ENCODE peak calls at places on chromosomes 12 and 14, in seven cellular contexts. M, H, W, N, Q, S and Y are unnamed samples.

GRCh38 chr14:86774916-86775315 is 1218.1 kb downstream of the GALC start:
- DNase-seq in Q (no peak), N (no peak), W (no peak), H (no peak), S (no peak), M (no peak), Y (no peak)

GRCh38 chr12:121005346-121005815 is 10.9 kb downstream of the C12orf43 start:
- DNase-seq in S (no peak), H (no peak), N (peak; percentile 15), Q (peak; percentile 67), M (peak; percentile 22), W (peak; percentile 69), Y (peak; percentile 14)

GRCh38 chr14:63051966-63052365 is 6.7 kb upstream of the KCNH5 start:
- DNase-seq in M (no peak), N (no peak), H (no peak), S (no peak), W (no peak), Q (no peak), Y (peak; percentile 95)

GRCh38 chr14:24876009-24876690 is 173.8 kb downstream of the STXBP6 start:
- DNase-seq in N (no peak), H (no peak), S (no peak), M (no peak), W (no peak), Q (no peak), Y (no peak)

GRCh38 chr14:106508216-106508615 is 981.8 kb downstream of the TMEM121 start:
- DNase-seq in M (no peak), Q (no peak), W (no peak), S (no peak), H (no peak), N (no peak), Y (no peak)

GRCh38 chr12:63911336-63911735 is 66.8 kb downstream of the SRGAP1 start:
- DNase-seq in N (no peak), M (no peak), S (no peak), W (no peak), Q (no peak), H (no peak), Y (no peak)

GRCh38 chr12:124617615-124618014 is 50.2 kb upstream of the NCOR2 start:
- DNase-seq in W (no peak), Q (no peak), H (no peak), S (no peak), M (no peak), N (peak; percentile 81), Y (no peak)

GRCh38 chr12:78929075-78929418 is 64.5 kb downstream of the SYT1 start:
- DNase-seq in S (no peak), N (no peak), M (no peak), Q (no peak), H (no peak), W (no peak), Y (peak; percentile 80)

GRCh38 chr14:102457491-102457890 is 52.1 kb downstream of the ANKRD9 start:
- DNase-seq in S (no peak), N (no peak), Q (no peak), W (no peak), H (no peak), M (no peak), Y (no peak)

GRCh38 chr12:92080390-92081285 is 65.0 kb downstream of the BTG1 start:
- DNase-seq in Q (no peak), S (no peak), M (no peak), H (peak; percentile 60), N (no peak), W (no peak), Y (peak; percentile 75)

GRCh38 chr12:47850153-47851084 is 30.7 kb upstream of the HDAC7 start:
- DNase-seq in M (no peak), Q (no peak), H (no peak), N (no peak), S (no peak), W (no peak), Y (no peak)

GRCh38 chr12:3515506-3515905 is 24.5 kb downstream of the PRMT8 start:
- DNase-seq in S (no peak), W (no peak), H (no peak), N (no peak), M (no peak), Q (no peak), Y (no peak)

GRCh38 chr12:3896851-3897351 is 23.7 kb upstream of the PARP11 start:
- DNase-seq in Q (no peak), N (no peak), M (no peak), W (no peak), S (no peak), H (no peak), Y (no peak)

GRCh38 chr12:62843714-62844113 is 91.2 kb downstream of the PPM1H start:
- DNase-seq in H (no peak), W (no peak), M (no peak), S (no peak), N (no peak), Q (no peak), Y (no peak)

GRCh38 chr12:68611094-68611818 is 557 bp downstream of the RAP1B start:
- DNase-seq in M (peak; percentile 45), S (no peak), W (peak; percentile 67), Q (peak; percentile 79), H (no peak), N (peak; percentile 63), Y (peak; percentile 59)

GRCh38 chr12:27975222-27976136 is 2.9 kb upstream of the PTHLH start:
- DNase-seq in N (peak; percentile 69), M (no peak), H (no peak), W (peak; percentile 73), S (no peak), Q (no peak), Y (peak; percentile 69)

GRCh38 chr14:34075826-34076225 is 125.0 kb upstream of the EGLN3 start:
- DNase-seq in M (no peak), H (no peak), W (no peak), N (no peak), Q (no peak), S (no peak), Y (no peak)